ENCODE peak calls at places on chromosomes 3 and 15, in four cellular contexts. A is A172, H is endothelial cell, S is fibroblast of pulmonary artery. I is an unnamed sample.

GRCh38 chr3:23867400-23867799 is 49.4 kb downstream of the NKIRAS1 start:
- DNase-seq in S (no peak), A (no peak), H (no peak), I (no peak)

GRCh38 chr3:21954709-21955108 is 203.7 kb upstream of the ZNF385D start:
- DNase-seq in S (peak), H (no peak), A (peak), I (no peak)

GRCh38 chr15:29222129-29222853 is 47.3 kb downstream of the NSMCE3 start:
- DNase-seq in A (no peak), S (no peak), H (no peak), I (no peak)

GRCh38 chr3:45606991-45607712 is 12.6 kb downstream of the LIMD1 start:
- DNase-seq in A (no peak), S (no peak), H (no peak), I (no peak)

GRCh38 chr15:25708391-25708790 is 154.7 kb downstream of the ATP10A start:
- DNase-seq in A (no peak), S (no peak), H (no peak), I (no peak)

GRCh38 chr3:175150812-175151411 is 291.8 kb downstream of the NAALADL2 start:
- DNase-seq in H (no peak), A (peak), S (no peak), I (no peak)

GRCh38 chr3:86388848-86389247 is 602.1 kb downstream of the VGLL3 start:
- DNase-seq in A (no peak), S (no peak), H (no peak), I (no peak)

GRCh38 chr3:53221345-53221744 is 34.5 kb downstream of the TKT start:
- DNase-seq in A (no peak), H (no peak), S (no peak), I (no peak)

GRCh38 chr3:4984511-4984864 is 5.3 kb downstream of the BHLHE40 start:
- DNase-seq in A (no peak), H (no peak), S (peak), I (no peak)

GRCh38 chr3:170331143-170331542 is 26.4 kb upstream of the SKIL start:
- DNase-seq in A (no peak), S (no peak), H (no peak), I (no peak)

GRCh38 chr15:90358124-90359033 is 6.3 kb downstream of the ZNF774 start:
- DNase-seq in H (no peak), A (peak), S (peak), I (no peak)

GRCh38 chr3:164406281-164406680 is 672.0 kb downstream of the SI start:
- DNase-seq in H (no peak), A (no peak), S (no peak), I (no peak)

GRCh38 chr3:122200681-122201080 is 17.2 kb downstream of the CASR start:
- DNase-seq in H (no peak), A (no peak), S (no peak), I (no peak)

GRCh38 chr15:83248151-83248851 is 36.2 kb downstream of the BNC1 start:
- DNase-seq in S (peak), H (peak), A (peak), I (no peak)

GRCh38 chr3:119258915-119259314 is 18.2 kb upstream of the B4GALT4 start:
- DNase-seq in A (no peak), S (no peak), H (no peak), I (no peak)

GRCh38 chr3:177893321-177893720 is 642.9 kb upstream of the KCNMB2 start:
- DNase-seq in S (peak), H (no peak), A (peak), I (no peak)

GRCh38 chr3:50624634-50625033 is 7.7 kb downstream of the MAPKAPK3 start:
- DNase-seq in A (peak), H (no peak), S (no peak), I (no peak)

GRCh38 chr3:36965440-36965839 is 20.6 kb upstream of the TRANK1 start:
- DNase-seq in S (no peak), A (no peak), H (no peak), I (no peak)

GRCh38 chr3:159987291-159987711 is 1.3 kb upstream of the IL12A start:
- DNase-seq in H (no peak), S (no peak), A (no peak), I (no peak)

GRCh38 chr3:113263020-113263419 is 51.7 kb downstream of the BOC start:
- DNase-seq in S (no peak), A (no peak), H (no peak), I (no peak)

GRCh38 chr3:124832782-124833709 is 54.1 kb downstream of the ITGB5 start:
- DNase-seq in S (peak), H (no peak), A (peak), I (no peak)

GRCh38 chr3:129379582-129380358 is 48.7 kb downstream of the EFCAB12 start:
- DNase-seq in S (no peak), A (no peak), H (no peak), I (no peak)

GRCh38 chr3:126549861-126550487 is 8.8 kb downstream of the C3orf22 start:
- DNase-seq in S (no peak), H (peak), A (no peak), I (peak)

GRCh38 chr3:150523538-150523937 is 22.8 kb downstream of the SERP1 start:
- DNase-seq in A (no peak), H (no peak), S (no peak), I (no peak)

I was measured in type B pancreatic cell.